ENCODE peak calls at places on chromosome 17, in five cellular contexts. G is GDM1; Y is naive thymus-derived CD4-positive, alpha-beta T cell; E is mesenchymal stem cell; K is EL. W is an unnamed sample.

GRCh38 chr17:14303343-14304221 is 2.7 kb downstream of the HS3ST3B1 start:
- DNase-seq in E (peak; percentile 47), G (no peak), Y (peak; percentile 63), K (peak; percentile 17), W (no peak)

GRCh38 chr17:1142503-1143095 is 37.2 kb downstream of the ABR start:
- DNase-seq in E (no peak), K (no peak), Y (no peak), G (no peak), W (no peak)

GRCh38 chr17:16304832-16305231 is 48.4 kb downstream of the CENPV start:
- DNase-seq in K (peak; percentile 25), G (peak; percentile 1), Y (no peak), E (peak; percentile 69), W (peak; percentile 49)

GRCh38 chr17:32819035-32819434 is 57.9 kb downstream of the MYO1D start:
- DNase-seq in Y (no peak), E (no peak), G (no peak), K (no peak), W (peak; percentile 98)

GRCh38 chr17:68435876-68436842 is 21.1 kb downstream of the WIPI1 start:
- DNase-seq in Y (peak; percentile 83), K (peak; percentile 89), G (peak; percentile 72), E (peak; percentile 84), W (peak; percentile 88)

GRCh38 chr17:28944343-28944742 is 7.0 kb downstream of the PHF12 start:
- DNase-seq in K (no peak), Y (no peak), G (no peak), E (no peak), W (no peak)

GRCh38 chr17:34349748-34350147 is 6.5 kb upstream of the CCL13 start:
- DNase-seq in K (no peak), E (no peak), Y (no peak), G (no peak), W (no peak)

GRCh38 chr17:77315551-77316190 is 174.9 kb downstream of the SEC14L1 start:
- DNase-seq in E (peak; percentile 63), Y (no peak), G (peak; percentile 6), K (no peak), W (no peak)

GRCh38 chr17:32553168-32553567 is 66.4 kb downstream of the CDK5R1 start:
- DNase-seq in E (no peak), G (peak; percentile 28), K (no peak), Y (peak; percentile 11), W (peak; percentile 25)

GRCh38 chr17:55230716-55231115 is 34.0 kb upstream of the HLF start:
- DNase-seq in K (no peak), G (no peak), Y (no peak), E (no peak), W (no peak)

GRCh38 chr17:42337442-42337841 is 49.1 kb downstream of the STAT5A start:
- DNase-seq in G (peak; percentile 45), E (peak; percentile 95), K (no peak), Y (peak; percentile 82), W (no peak)

GRCh38 chr17:74850310-74850709 is 9.4 kb downstream of the GRIN2C start:
- DNase-seq in G (no peak), Y (no peak), E (no peak), K (no peak), W (no peak)

GRCh38 chr17:40862985-40863733 is 3.9 kb downstream of the KRT12 start:
- DNase-seq in E (peak; percentile 15), K (no peak), Y (no peak), G (no peak), W (peak; percentile 26)

GRCh38 chr17:66381701-66382362 is 79.4 kb downstream of the PRKCA start:
- DNase-seq in G (no peak), K (no peak), E (no peak), Y (no peak), W (no peak)

GRCh38 chr17:17376362-17376761 is 73.2 kb downstream of the NT5M start:
- DNase-seq in E (peak; percentile 77), Y (no peak), K (peak; percentile 51), G (no peak), W (no peak)

GRCh38 chr17:78997881-78998280 is 11.7 kb downstream of the CANT1 start:
- DNase-seq in K (no peak), E (no peak), G (no peak), Y (no peak), W (no peak)

GRCh38 chr17:40538936-40539705 is 26.2 kb downstream of the CCR7 start:
- DNase-seq in Y (no peak), E (no peak), G (no peak), K (no peak), W (no peak)

GRCh38 chr17:31318298-31319190 is 2.9 kb downstream of the EVI2A start:
- DNase-seq in Y (peak; percentile 39), E (peak; percentile 52), K (no peak), G (no peak), W (peak; percentile 79)

GRCh38 chr17:31398381-31399275 is 7.2 kb downstream of the RAB11FIP4 start:
- DNase-seq in Y (no peak), G (no peak), K (no peak), E (no peak), W (no peak)

GRCh38 chr17:17052462-17053221 is 10.4 kb downstream of the MPRIP start:
- DNase-seq in E (no peak), Y (no peak), K (no peak), G (no peak), W (no peak)

GRCh38 chr17:83089322-83090156 is 10.1 kb downstream of the METRNL start:
- DNase-seq in G (no peak), Y (no peak), K (no peak), E (no peak), W (no peak)

GRCh38 chr17:81422776-81423697 is 27.8 kb downstream of the BAHCC1 start:
- DNase-seq in G (peak; percentile 58), Y (no peak), E (peak; percentile 98), K (peak; percentile 97), W (no peak)

GRCh38 chr17:15291674-15292361 is 26.7 kb upstream of the PMP22 start:
- DNase-seq in E (no peak), G (no peak), Y (no peak), K (peak; percentile 39), W (no peak)

GRCh38 chr17:59154721-59155438 is at the start of gene SKA2:
- DNase-seq in G (peak; percentile 90), K (no peak), Y (peak; percentile 98), E (peak; percentile 100), W (no peak)

GRCh38 chr17:54977744-54978143 is 9.2 kb downstream of the STXBP4 start:
- DNase-seq in G (no peak), Y (no peak), K (no peak), E (no peak), W (no peak)

GRCh38 chr17:64504769-64505319 is 1.2 kb downstream of the DDX5 start:
- DNase-seq in K (peak; percentile 53), G (no peak), E (peak; percentile 73), Y (no peak), W (no peak)

GRCh38 chr17:80652751-80653330 is 108.2 kb downstream of the RPTOR start:
- DNase-seq in E (no peak), Y (no peak), G (no peak), K (peak; percentile 25), W (no peak)

GRCh38 chr17:58317421-58318064 is 11.1 kb downstream of the TSPOAP1 start:
- DNase-seq in K (peak; percentile 85), E (peak; percentile 66), G (peak; percentile 67), Y (peak; percentile 77), W (peak; percentile 49)

GRCh38 chr17:69067274-69068047 is 6.7 kb upstream of the ABCA9 start:
- DNase-seq in G (no peak), E (no peak), K (no peak), Y (no peak), W (peak; percentile 51)

GRCh38 chr17:80512233-80512632 is 32.4 kb upstream of the RPTOR start:
- DNase-seq in Y (no peak), E (peak; percentile 14), G (no peak), K (peak; percentile 86), W (no peak)

GRCh38 chr17:35242805-35243458 is at the start of gene SLFN5:
- DNase-seq in Y (peak; percentile 95), K (peak; percentile 92), G (peak; percentile 57), E (peak; percentile 91), W (peak; percentile 87)

GRCh38 chr17:2701161-2701995 is 10.2 kb downstream of the CLUH start:
- DNase-seq in Y (no peak), E (no peak), G (no peak), K (no peak), W (no peak)

GRCh38 chr17:9204623-9205329 is 183.5 kb downstream of the NTN1 start:
- DNase-seq in K (no peak), Y (no peak), E (no peak), G (peak; percentile 80), W (peak; percentile 36)

GRCh38 chr17:27469256-27469655 is 13.0 kb downstream of the KSR1 start:
- DNase-seq in Y (no peak), E (no peak), K (no peak), G (no peak), W (no peak)

GRCh38 chr17:74779948-74780400 is 3.8 kb upstream of the NAT9 start:
- DNase-seq in G (peak; percentile 98), K (no peak), E (no peak), Y (peak; percentile 81), W (peak; percentile 100)